ENCODE peak calls at places on chromosome 11, in five cellular contexts. One of them, this sample, is unnamed.

GRCh38 chr11:21346361-21346760 is 677.0 kb downstream of the NELL1 start:
- DNase-seq in psoas muscle: no peak
- DNase-seq in thoracic aorta: no peak
- DNase-seq in fibroblast of lung: no peak
- DNase-seq in neural progenitor cell: no peak
- DNase-seq in this sample: no peak

GRCh38 chr11:1852885-1853284 is at the start of gene LSP1:
- DNase-seq in psoas muscle: peak; percentile 55
- DNase-seq in thoracic aorta: no peak
- DNase-seq in fibroblast of lung: no peak
- DNase-seq in neural progenitor cell: no peak
- DNase-seq in this sample: no peak

GRCh38 chr11:107457205-107457557 is 444 bp downstream of the CWF19L2 start:
- DNase-seq in psoas muscle: no peak
- DNase-seq in thoracic aorta: no peak
- DNase-seq in fibroblast of lung: peak; percentile 15
- DNase-seq in neural progenitor cell: peak; percentile 54
- DNase-seq in this sample: no peak

GRCh38 chr11:1757861-1758610 is 5.7 kb downstream of the CTSD start:
- DNase-seq in psoas muscle: peak; percentile 62
- DNase-seq in thoracic aorta: no peak
- DNase-seq in fibroblast of lung: no peak
- DNase-seq in neural progenitor cell: no peak
- DNase-seq in this sample: no peak

GRCh38 chr11:92406472-92406871 is 181.9 kb downstream of the FAT3 start:
- DNase-seq in psoas muscle: no peak
- DNase-seq in thoracic aorta: no peak
- DNase-seq in fibroblast of lung: no peak
- DNase-seq in neural progenitor cell: no peak
- DNase-seq in this sample: no peak

GRCh38 chr11:62573592-62574362 is at the start of gene EEF1G:
- DNase-seq in psoas muscle: peak; percentile 99
- DNase-seq in thoracic aorta: peak; percentile 99
- DNase-seq in fibroblast of lung: peak; percentile 100
- DNase-seq in neural progenitor cell: peak; percentile 100
- DNase-seq in this sample: peak; percentile 99

GRCh38 chr11:128796275-128796674 is 70.8 kb downstream of the KCNJ1 start:
- DNase-seq in psoas muscle: no peak
- DNase-seq in thoracic aorta: no peak
- DNase-seq in fibroblast of lung: peak; percentile 93
- DNase-seq in neural progenitor cell: no peak
- DNase-seq in this sample: no peak

GRCh38 chr11:64802370-64803162 is 448 bp downstream of the MAP4K2 start:
- DNase-seq in psoas muscle: no peak
- DNase-seq in thoracic aorta: no peak
- DNase-seq in fibroblast of lung: no peak
- DNase-seq in neural progenitor cell: no peak
- DNase-seq in this sample: peak; percentile 48

GRCh38 chr11:133081730-133082452 is 450.4 kb downstream of the OPCML start:
- DNase-seq in psoas muscle: no peak
- DNase-seq in thoracic aorta: no peak
- DNase-seq in fibroblast of lung: no peak
- DNase-seq in neural progenitor cell: peak; percentile 39
- DNase-seq in this sample: no peak

GRCh38 chr11:830295-831131 is 2.2 kb upstream of the CD151 start:
- DNase-seq in psoas muscle: peak; percentile 83
- DNase-seq in thoracic aorta: no peak
- DNase-seq in fibroblast of lung: peak; percentile 63
- DNase-seq in neural progenitor cell: peak; percentile 96
- DNase-seq in this sample: peak; percentile 87

GRCh38 chr11:130726647-130727046 is 189.6 kb downstream of the SNX19 start:
- DNase-seq in psoas muscle: peak; percentile 59
- DNase-seq in thoracic aorta: no peak
- DNase-seq in fibroblast of lung: no peak
- DNase-seq in neural progenitor cell: no peak
- DNase-seq in this sample: no peak

GRCh38 chr11:12523180-12523924 is 146.0 kb downstream of the PARVA start:
- DNase-seq in psoas muscle: no peak
- DNase-seq in thoracic aorta: no peak
- DNase-seq in fibroblast of lung: no peak
- DNase-seq in neural progenitor cell: no peak
- DNase-seq in this sample: no peak

GRCh38 chr11:69403556-69404215 is 77.8 kb upstream of the LINC01488 start:
- DNase-seq in psoas muscle: no peak
- DNase-seq in thoracic aorta: no peak
- DNase-seq in fibroblast of lung: peak; percentile 52
- DNase-seq in neural progenitor cell: no peak
- DNase-seq in this sample: no peak

GRCh38 chr11:6345356-6345755 is 25.1 kb upstream of the CAVIN3 start:
- DNase-seq in psoas muscle: no peak
- DNase-seq in thoracic aorta: no peak
- DNase-seq in fibroblast of lung: no peak
- DNase-seq in neural progenitor cell: no peak
- DNase-seq in this sample: no peak

GRCh38 chr11:18347471-18348125 is 25.2 kb downstream of the GTF2H1 start:
- DNase-seq in psoas muscle: no peak
- DNase-seq in thoracic aorta: no peak
- DNase-seq in fibroblast of lung: peak; percentile 59
- DNase-seq in neural progenitor cell: no peak
- DNase-seq in this sample: no peak

GRCh38 chr11:68749501-68750196 is 1.7 kb downstream of the TESMIN start:
- DNase-seq in psoas muscle: no peak
- DNase-seq in thoracic aorta: no peak
- DNase-seq in fibroblast of lung: peak; percentile 45
- DNase-seq in neural progenitor cell: peak; percentile 56
- DNase-seq in this sample: no peak

GRCh38 chr11:95147364-95147905 is 57.8 kb downstream of the ENDOD1 start:
- DNase-seq in psoas muscle: no peak
- DNase-seq in thoracic aorta: no peak
- DNase-seq in fibroblast of lung: peak; percentile 93
- DNase-seq in neural progenitor cell: no peak
- DNase-seq in this sample: no peak

GRCh38 chr11:10592331-10592730 is 23.9 kb upstream of the LYVE1 start:
- DNase-seq in psoas muscle: no peak
- DNase-seq in thoracic aorta: no peak
- DNase-seq in fibroblast of lung: peak; percentile 97
- DNase-seq in neural progenitor cell: no peak
- DNase-seq in this sample: no peak

GRCh38 chr11:122107045-122107444 is 9.0 kb downstream of the BLID start:
- DNase-seq in psoas muscle: no peak
- DNase-seq in thoracic aorta: no peak
- DNase-seq in fibroblast of lung: no peak
- DNase-seq in neural progenitor cell: no peak
- DNase-seq in this sample: no peak

DNA sequence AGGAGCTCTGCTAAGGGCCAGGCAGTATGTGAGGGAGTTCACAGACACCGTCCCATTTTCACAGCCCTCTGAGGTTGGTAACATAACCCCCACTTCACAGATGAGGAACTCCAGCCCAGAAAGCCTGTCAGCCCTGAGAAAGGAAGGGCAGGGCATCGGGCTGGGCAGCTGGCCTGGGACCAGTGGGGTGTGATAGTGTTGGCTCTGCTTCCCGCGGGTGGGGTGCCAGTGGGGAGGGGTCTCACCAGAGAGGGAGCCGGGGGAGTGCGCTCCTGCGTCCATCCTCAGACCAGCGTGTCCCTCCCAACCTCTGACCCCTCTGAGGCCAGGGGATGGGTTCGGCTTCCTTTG is 2.3 kb downstream of the TAGLN start:
- DNase-seq in psoas muscle: no peak
- DNase-seq in thoracic aorta: no peak
- DNase-seq in fibroblast of lung: no peak
- DNase-seq in neural progenitor cell: no peak
- DNase-seq in this sample: no peak
- H3K4me3 ChIP-seq in psoas muscle: peak overlapping the region; percentile 58
- H3K4me3 ChIP-seq in thoracic aorta: peak overlapping the region; percentile 81
- H3K4me3 ChIP-seq in fibroblast of lung: no peak overlapping the region
- H3K4me3 ChIP-seq in neural progenitor cell: no peak overlapping the region
- H3K4me3 ChIP-seq in this sample: no peak overlapping the region

GRCh38 chr11:60344146-60344545 is 17.1 kb downstream of the MS4A6E start:
- DNase-seq in psoas muscle: no peak
- DNase-seq in thoracic aorta: no peak
- DNase-seq in fibroblast of lung: no peak
- DNase-seq in neural progenitor cell: no peak
- DNase-seq in this sample: no peak

GRCh38 chr11:60345489-60345888 is 18.4 kb downstream of the MS4A6E start:
- DNase-seq in psoas muscle: no peak
- DNase-seq in thoracic aorta: no peak
- DNase-seq in fibroblast of lung: no peak
- DNase-seq in neural progenitor cell: peak; percentile 39
- DNase-seq in this sample: peak; percentile 29

GRCh38 chr11:60348116-60348515 is 21.1 kb downstream of the MS4A6E start:
- DNase-seq in psoas muscle: no peak
- DNase-seq in thoracic aorta: no peak
- DNase-seq in fibroblast of lung: no peak
- DNase-seq in neural progenitor cell: no peak
- DNase-seq in this sample: no peak

GRCh38 chr11:60347084-60347797 is 20.2 kb downstream of the MS4A6E start:
- DNase-seq in psoas muscle: no peak
- DNase-seq in thoracic aorta: no peak
- DNase-seq in fibroblast of lung: no peak
- DNase-seq in neural progenitor cell: no peak
- DNase-seq in this sample: no peak

GRCh38 chr11:60343094-60343704 is 16.1 kb downstream of the MS4A6E start:
- DNase-seq in psoas muscle: no peak
- DNase-seq in thoracic aorta: no peak
- DNase-seq in fibroblast of lung: no peak
- DNase-seq in neural progenitor cell: peak; percentile 11
- DNase-seq in this sample: no peak
- TF ChIP-seq CTCF in psoas muscle: peak; percentile 26
- TF ChIP-seq CTCF in thoracic aorta: peak; percentile 18
- TF ChIP-seq CTCF in fibroblast of lung: peak; percentile 27
- TF ChIP-seq CTCF in neural progenitor cell: peak; percentile 71
- TF ChIP-seq CTCF in this sample: peak; percentile 26

DNA sequence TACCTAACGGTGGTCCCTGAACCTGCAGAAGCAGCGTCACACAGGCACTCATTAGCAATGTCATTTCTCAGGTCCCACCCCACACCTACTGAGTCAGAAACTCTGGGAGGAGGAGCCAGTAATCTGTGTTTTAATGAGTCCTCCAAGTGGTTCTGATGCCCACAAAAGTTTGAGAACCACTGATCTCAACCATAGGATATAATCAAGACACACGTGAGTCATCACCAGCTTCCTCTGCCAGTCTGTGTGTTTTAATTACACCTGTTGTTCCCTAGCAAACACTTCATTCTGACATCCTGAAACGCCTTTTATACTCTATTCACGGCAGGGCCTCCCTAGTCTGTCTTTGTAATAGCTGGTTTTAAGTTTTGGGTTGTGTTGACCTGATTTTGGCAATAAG is 5.8 kb downstream of the TECTA start:
- DNase-seq in psoas muscle: no peak
- DNase-seq in thoracic aorta: no peak
- DNase-seq in fibroblast of lung: no peak
- DNase-seq in neural progenitor cell: no peak
- DNase-seq in this sample: no peak
- H3K27ac ChIP-seq in psoas muscle: no peak overlapping the region
- H3K27ac ChIP-seq in thoracic aorta: no peak overlapping the region
- H3K27ac ChIP-seq in fibroblast of lung: no peak overlapping the region
- H3K27ac ChIP-seq in neural progenitor cell: no peak overlapping the region
- H3K27ac ChIP-seq in this sample: no peak overlapping the region

GRCh38 chr11:20020716-20021115 is 139.6 kb downstream of the DBX1 start:
- DNase-seq in psoas muscle: no peak
- DNase-seq in thoracic aorta: no peak
- DNase-seq in fibroblast of lung: no peak
- DNase-seq in neural progenitor cell: no peak
- DNase-seq in this sample: no peak

GRCh38 chr11:20021212-20021611 is 139.1 kb downstream of the DBX1 start:
- DNase-seq in psoas muscle: no peak
- DNase-seq in thoracic aorta: no peak
- DNase-seq in fibroblast of lung: no peak
- DNase-seq in neural progenitor cell: no peak
- DNase-seq in this sample: no peak

GRCh38 chr11:20022363-20023081 is 137.8 kb downstream of the DBX1 start:
- DNase-seq in psoas muscle: no peak
- DNase-seq in thoracic aorta: no peak
- DNase-seq in fibroblast of lung: peak; percentile 77
- DNase-seq in neural progenitor cell: peak; percentile 91
- DNase-seq in this sample: peak; percentile 49

GRCh38 chr11:20023082-20023426 is 137.2 kb downstream of the DBX1 start:
- DNase-seq in psoas muscle: no peak
- DNase-seq in thoracic aorta: no peak
- DNase-seq in fibroblast of lung: no peak
- DNase-seq in neural progenitor cell: no peak
- DNase-seq in this sample: no peak

GRCh38 chr11:20021771-20022362 is 138.4 kb downstream of the DBX1 start:
- DNase-seq in psoas muscle: no peak
- DNase-seq in thoracic aorta: no peak
- DNase-seq in fibroblast of lung: no peak
- DNase-seq in neural progenitor cell: peak; percentile 76
- DNase-seq in this sample: no peak
- H3K4me3 ChIP-seq in psoas muscle: no peak overlapping the region
- H3K4me3 ChIP-seq in thoracic aorta: peak overlapping the region; percentile 42
- H3K4me3 ChIP-seq in fibroblast of lung: no peak overlapping the region
- H3K4me3 ChIP-seq in neural progenitor cell: peak overlapping the region; percentile 50
- H3K4me3 ChIP-seq in this sample: peak overlapping the region; percentile 97

GRCh38 chr11:119910650-119911049 is 181.7 kb upstream of the NECTIN1 start:
- DNase-seq in psoas muscle: no peak
- DNase-seq in thoracic aorta: no peak
- DNase-seq in fibroblast of lung: no peak
- DNase-seq in neural progenitor cell: no peak
- DNase-seq in this sample: no peak

GRCh38 chr11:119907934-119908760 is 179.1 kb upstream of the NECTIN1 start:
- DNase-seq in psoas muscle: no peak
- DNase-seq in thoracic aorta: no peak
- DNase-seq in fibroblast of lung: no peak
- DNase-seq in neural progenitor cell: no peak
- DNase-seq in this sample: peak; percentile 93

GRCh38 chr11:119909495-119909894 is 180.5 kb upstream of the NECTIN1 start:
- DNase-seq in psoas muscle: no peak
- DNase-seq in thoracic aorta: no peak
- DNase-seq in fibroblast of lung: no peak
- DNase-seq in neural progenitor cell: no peak
- DNase-seq in this sample: no peak

GRCh38 chr11:119910056-119910455 is 181.1 kb upstream of the NECTIN1 start:
- DNase-seq in psoas muscle: no peak
- DNase-seq in thoracic aorta: no peak
- DNase-seq in fibroblast of lung: no peak
- DNase-seq in neural progenitor cell: no peak
- DNase-seq in this sample: no peak

DNA sequence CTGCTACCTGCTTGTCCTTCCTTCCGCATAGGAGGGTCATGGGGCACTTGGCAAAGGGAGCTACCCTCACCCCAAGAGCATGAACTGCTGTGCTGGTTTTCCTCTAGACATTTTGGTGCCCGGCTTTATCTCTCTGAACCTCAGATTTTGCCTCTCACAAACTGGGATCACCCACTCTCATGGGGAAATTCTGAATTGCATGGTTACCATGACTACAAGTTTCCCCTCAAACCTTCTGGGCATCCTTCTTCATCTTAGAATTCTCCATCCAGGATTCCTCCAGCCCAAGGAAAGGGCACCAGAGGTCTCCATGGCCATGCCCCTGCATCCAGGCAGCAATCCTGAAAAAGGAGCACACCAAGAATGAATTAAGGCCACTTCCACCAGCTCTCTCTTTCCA is 180.1 kb upstream of the NECTIN1 start:
- DNase-seq in psoas muscle: no peak
- DNase-seq in thoracic aorta: no peak
- DNase-seq in fibroblast of lung: no peak
- DNase-seq in neural progenitor cell: no peak
- DNase-seq in this sample: no peak
- TF ChIP-seq CTCF in psoas muscle: no peak
- TF ChIP-seq CTCF in thoracic aorta: no peak
- TF ChIP-seq CTCF in fibroblast of lung: no peak
- TF ChIP-seq CTCF in neural progenitor cell: no peak
- TF ChIP-seq CTCF in this sample: no peak